ENCODE peak calls at places on chromosomes 4 and X, in five cellular contexts. Z is dermis blood vessel endothelial cell, C is GM23248, M is C1 segment of cervical spinal cord, A is T-helper 17 cell. N is an unnamed sample.

GRCh38 chr4:112944006-112944405 is 105.4 kb upstream of the ANK2 start:
- DNase-seq in Z (no peak), C (no peak), M (no peak), A (no peak), N (no peak)

GRCh38 chr4:5756271-5756670 is 45.3 kb downstream of the EVC start:
- DNase-seq in Z (no peak), C (no peak), M (no peak), A (no peak), N (no peak)

GRCh38 chr4:41400296-41400695 is 137.7 kb upstream of the LIMCH1 start:
- DNase-seq in Z (no peak), C (peak; percentile 27), M (no peak), A (no peak), N (no peak)

GRCh38 chr4:76993787-76994641 is 44.5 kb downstream of the SEPTIN11 start:
- DNase-seq in Z (no peak), C (no peak), M (no peak), A (no peak), N (no peak)

GRCh38 chr4:8211737-8212581 is 12.9 kb downstream of the SH3TC1 start:
- DNase-seq in Z (no peak), C (no peak), M (no peak), A (no peak), N (no peak)

GRCh38 chrX:103343105-103343504 is 13.1 kb downstream of the TCEAL7 start:
- DNase-seq in Z (peak; percentile 67), C (peak; percentile 59), M (no peak), A (no peak), N (peak; percentile 22)

GRCh38 chr4:125338814-125339213 is 24.1 kb downstream of the FAT4 start:
- DNase-seq in Z (peak; percentile 54), C (no peak), M (no peak), A (no peak), N (no peak)

GRCh38 chr4:122099896-122100295 is 52.2 kb upstream of the BLTP1 start:
- DNase-seq in Z (peak; percentile 4), C (peak; percentile 5), M (no peak), A (no peak), N (no peak)

GRCh38 chr4:145805490-145805889 is 125.5 kb downstream of the C4orf51 start:
- DNase-seq in Z (peak; percentile 97), C (no peak), M (no peak), A (no peak), N (no peak)

GRCh38 chr4:123819362-123820035 is 422.9 kb downstream of the SPRY1 start:
- DNase-seq in Z (no peak), C (peak; percentile 51), M (no peak), A (no peak), N (no peak)

GRCh38 chrX:17030580-17031285 is 84.3 kb downstream of the REPS2 start:
- DNase-seq in Z (no peak), C (no peak), M (no peak), A (no peak), N (no peak)

GRCh38 chr4:152374606-152375285 is 161.1 kb downstream of the FBXW7 start:
- DNase-seq in Z (no peak), C (peak; percentile 49), M (no peak), A (no peak), N (no peak)

N was measured in COLO829.